ENCODE peak calls at places on chromosome 15, in ten cellular contexts. W, L, C, K, O, U, S, H, Y and I are unnamed samples. For H3K4me1, the result is how much of the 10 kb centered on the place peaks cover.

GRCh38 chr15:101386967-101387366 is 91.9 kb upstream of the SNRPA1 start:
- DNase-seq in H (no peak), L (no peak), U (no peak), W (no peak), O (no peak), S (no peak), C (no peak), Y (no peak), K (no peak), I (no peak)

GRCh38 chr15:62896969-62897486 is 145.5 kb upstream of the TPM1 start:
- DNase-seq in U (no peak), W (peak), C (peak), K (peak), S (peak), O (peak), L (peak), H (peak), Y (no peak), I (peak)

GRCh38 chr15:66705277-66705927 is 3.4 kb downstream of the SMAD6 start:
- DNase-seq in U (no peak), C (no peak), H (no peak), L (no peak), K (no peak), W (no peak), S (no peak), O (no peak), Y (no peak), I (no peak)

GRCh38 chr15:95910643-95911212 is 419.8 kb upstream of the NR2F2 start:
- DNase-seq in O (no peak), S (no peak), Y (peak), L (no peak), H (no peak), U (no peak), W (no peak), C (no peak), K (no peak), I (no peak)

GRCh38 chr15:91970142-91970541 is 116.6 kb downstream of the SLCO3A1 start:
- DNase-seq in K (no peak), W (peak), Y (no peak), S (peak), O (peak), C (no peak), H (no peak), L (peak), U (no peak), I (no peak)

GRCh38 chr15:45618813-45619212 is 16.0 kb upstream of the SQOR start:
- DNase-seq in H (peak), U (no peak), O (no peak), C (no peak), Y (no peak), L (no peak), K (no peak), W (no peak), S (no peak), I (peak)

GRCh38 chr15:62307551-62307950 is 142.5 kb upstream of the C2CD4B start:
- DNase-seq in L (no peak), O (no peak), U (no peak), Y (no peak), S (peak), W (no peak), H (no peak), K (no peak), C (no peak), I (no peak)

GRCh38 chr15:58522865-58523264 is 91.1 kb downstream of the LIPC start:
- DNase-seq in H (no peak), Y (no peak), S (no peak), W (no peak), K (no peak), C (no peak), O (no peak), U (no peak), L (no peak), I (no peak)

GRCh38 chr15:58066042-58066867 is 744 bp upstream of the ALDH1A2 start:
- DNase-seq in C (peak), K (peak), W (peak), Y (no peak), U (peak), L (peak), H (peak), S (peak), O (peak), I (peak)

GRCh38 chr15:80913541-80913940 is 76.1 kb downstream of the MESD start:
- DNase-seq in S (no peak), W (no peak), K (no peak), U (no peak), H (no peak), C (no peak), O (no peak), L (no peak), Y (no peak), I (no peak)

GRCh38 chr15:51299187-51300015 is 39.0 kb downstream of the CYP19A1 start:
- DNase-seq in H (no peak), W (peak), O (no peak), C (no peak), S (no peak), Y (no peak), U (no peak), L (no peak), K (no peak), I (no peak)

GRCh38 chr15:74833376-74834107 is 7.1 kb downstream of the CPLX3 start:
- DNase-seq in U (no peak), S (no peak), O (no peak), C (no peak), K (no peak), L (no peak), W (no peak), H (no peak), Y (no peak), I (peak)

GRCh38 chr15:60551147-60551780 is 72.3 kb upstream of the ICE2 start:
- DNase-seq in W (no peak), H (no peak), K (no peak), Y (no peak), O (no peak), U (no peak), C (no peak), L (no peak), S (no peak), I (no peak)

DNA sequence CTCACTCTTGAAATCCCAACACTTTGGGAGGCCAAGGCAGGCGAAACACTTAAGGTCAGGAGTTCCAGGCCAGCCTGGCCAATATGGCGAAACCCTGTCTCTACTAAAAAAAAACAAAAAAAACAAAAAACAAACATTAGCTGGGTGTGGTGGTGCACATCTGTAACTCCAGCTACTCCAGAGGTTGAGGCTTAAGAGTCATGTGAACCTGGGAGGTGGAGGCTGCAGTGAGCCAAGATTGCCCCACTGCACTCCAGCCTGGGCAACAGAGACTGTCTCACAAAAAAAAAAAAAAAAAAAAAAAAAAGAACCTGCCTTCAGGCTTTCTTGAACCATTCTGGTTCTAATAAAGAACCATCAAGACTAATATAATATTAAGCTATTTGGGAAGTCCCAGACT is 16.5 kb downstream of the ARPP19 start:
- DNase-seq in O (no peak), U (no peak), S (no peak), Y (no peak), W (no peak), L (no peak), K (no peak), C (no peak), H (no peak), I (no peak)
- H3K4me1 ChIP-seq in O (under half), U (under half), S (under half), Y (under half), W (under half), L (under half), K (under half), C (under half), H (under half), I (under half)

DNA sequence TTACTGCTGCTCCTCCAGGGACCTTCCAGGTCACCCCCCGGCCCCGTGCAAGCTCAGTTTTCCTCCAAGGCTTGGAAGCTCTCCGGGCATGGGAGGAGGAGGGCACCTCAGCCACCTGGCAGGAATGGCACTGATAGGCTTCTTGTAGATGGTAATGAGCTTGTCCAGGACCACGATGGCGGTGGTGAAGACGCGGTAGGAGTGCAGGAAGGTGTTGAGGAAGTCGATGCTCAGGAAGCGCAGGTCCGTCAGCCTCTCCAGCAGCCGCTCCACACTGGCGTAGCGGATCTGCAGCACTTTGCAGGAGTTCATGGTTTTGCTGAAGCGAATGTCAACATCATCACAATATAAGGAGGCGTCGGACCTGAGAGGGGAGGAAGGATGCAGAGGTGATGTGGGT is 61.2 kb upstream of the CTSH start:
- DNase-seq in W (no peak), H (no peak), C (no peak), S (no peak), U (no peak), O (no peak), K (no peak), Y (no peak), L (no peak), I (no peak)
- H3K4me1 ChIP-seq in W (under half), H (under half), C (under half), S (under half), U (under half), O (under half), K (under half), Y (under half), L (under half), I (under half)

GRCh38 chr15:67836955-67837354 is 2.9 kb downstream of the RNU6-1 start:
- DNase-seq in H (no peak), C (no peak), L (no peak), O (no peak), S (no peak), Y (no peak), K (no peak), W (no peak), U (no peak), I (no peak)
- H3K4me1 ChIP-seq in H (under half), C (under half), L (under half), O (under half), S (under half), Y (under half), K (under half), W (half or more), U (under half), I (under half)

GRCh38 chr15:89111352-89111751 is 23.1 kb downstream of the ABHD2 start:
- DNase-seq in L (no peak), W (no peak), U (no peak), C (no peak), O (no peak), Y (no peak), H (no peak), S (no peak), K (no peak), I (no peak)

GRCh38 chr15:89113263-89113662 is 25.0 kb downstream of the ABHD2 start:
- DNase-seq in C (no peak), L (no peak), W (no peak), H (no peak), O (no peak), Y (no peak), K (no peak), S (no peak), U (no peak), I (no peak)

GRCh38 chr15:89110060-89110459 is 21.8 kb downstream of the ABHD2 start:
- DNase-seq in L (no peak), S (no peak), O (no peak), U (no peak), H (no peak), W (no peak), Y (no peak), K (no peak), C (no peak), I (no peak)

GRCh38 chr15:89112341-89112971 is 24.2 kb downstream of the ABHD2 start:
- DNase-seq in U (no peak), H (no peak), Y (no peak), O (peak), C (no peak), K (peak), W (peak), L (peak), S (peak), I (no peak)

GRCh38 chr15:89111961-89112340 is 23.7 kb downstream of the ABHD2 start:
- DNase-seq in U (no peak), L (no peak), H (no peak), O (peak), S (no peak), C (no peak), W (no peak), Y (no peak), K (no peak), I (no peak)
- H3K4me1 ChIP-seq in U (under half), L (under half), H (half or more), O (under half), S (under half), C (half or more), W (under half), Y (under half), K (half or more), I (under half)

DNA sequence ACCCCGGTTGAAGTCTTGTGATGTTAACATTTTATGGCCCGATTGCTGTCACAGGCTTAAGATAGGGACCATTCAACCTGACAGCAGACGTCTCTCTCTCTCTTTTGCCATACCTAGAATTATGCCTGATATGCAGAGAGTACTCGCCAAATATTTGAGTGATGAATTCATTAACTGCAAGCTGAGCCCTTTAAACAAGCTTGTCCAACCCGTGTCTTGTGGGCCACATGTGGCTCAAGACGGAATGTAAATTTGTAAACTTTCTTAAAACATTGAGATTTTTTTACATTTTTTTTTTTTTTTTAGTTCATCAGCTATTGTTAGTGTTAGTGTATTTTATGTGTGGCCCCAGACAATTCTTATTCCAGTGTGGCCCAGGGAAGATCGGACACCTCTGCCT is 217.3 kb downstream of the THSD4 start:
- DNase-seq in H (no peak), W (no peak), K (no peak), Y (no peak), U (no peak), C (no peak), L (peak), S (no peak), O (no peak), I (no peak)
- H3K4me1 ChIP-seq in H (under half), W (under half), K (under half), Y (under half), U (under half), C (under half), L (under half), S (under half), O (under half), I (under half)

DNA sequence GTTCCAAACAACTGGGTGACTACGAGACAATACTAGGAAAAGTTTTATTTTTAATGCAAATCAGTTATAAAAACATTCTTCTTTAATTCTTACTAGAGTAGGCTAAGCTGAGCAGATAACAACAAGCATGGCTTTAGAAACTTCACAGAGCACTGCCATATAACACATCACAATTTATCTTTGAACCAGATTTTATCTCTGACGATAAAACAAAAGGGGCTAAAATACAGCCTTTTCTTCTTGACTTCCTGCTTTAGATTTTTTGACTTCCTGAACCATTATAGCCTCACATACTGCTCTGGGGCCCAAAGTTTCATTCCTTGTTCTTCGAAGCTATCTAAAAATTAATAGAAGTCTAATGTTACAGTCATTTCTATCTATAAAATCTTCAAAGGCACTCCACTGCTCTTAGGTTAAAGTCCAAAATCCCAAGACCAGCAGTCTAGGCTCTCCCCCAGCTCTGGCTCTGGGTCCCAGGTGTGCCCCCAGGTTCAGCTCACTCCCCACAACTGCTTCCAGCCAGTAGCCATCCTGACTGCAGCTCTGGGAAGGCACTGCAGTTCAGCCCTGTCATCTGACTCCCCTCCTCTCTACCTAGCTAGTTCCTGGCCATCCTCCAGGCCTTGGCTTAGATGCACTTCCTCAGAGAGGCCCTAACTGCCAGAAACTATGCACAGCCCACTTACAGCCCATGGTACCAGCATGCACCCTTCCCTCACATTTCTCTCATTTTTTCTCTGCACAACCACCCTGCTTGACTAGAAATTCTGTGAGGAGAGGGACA is 25.7 kb downstream of the TBC1D2B start:
- DNase-seq in U (no peak), L (no peak), S (no peak), Y (no peak), K (peak), C (no peak), O (no peak), H (no peak), W (peak), I (peak)
- H3K4me1 ChIP-seq in U (half or more), L (under half), S (half or more), Y (under half), K (under half), C (under half), O (under half), H (half or more), W (half or more), I (under half)

DNA sequence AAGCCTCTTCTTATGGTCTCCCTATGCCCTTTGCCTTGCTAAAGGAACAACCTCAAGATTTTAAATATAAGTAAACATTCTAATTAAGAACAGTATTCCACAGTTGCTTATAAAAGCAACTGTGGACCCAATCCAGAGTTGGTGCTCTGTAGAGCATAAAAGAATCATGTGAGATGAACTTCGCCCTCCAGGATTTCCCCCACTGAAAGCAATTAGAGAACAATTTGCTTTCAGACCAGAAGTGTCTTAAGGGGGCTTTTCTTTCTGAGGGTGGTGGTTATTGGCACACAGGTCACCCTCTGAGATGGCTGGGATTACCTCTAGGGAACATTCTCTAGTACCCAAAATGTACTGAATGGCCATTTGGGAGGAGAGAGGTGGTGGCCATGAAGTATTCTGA is 10.6 kb downstream of the ZNF592 start:
- DNase-seq in L (no peak), O (no peak), W (no peak), H (no peak), S (no peak), C (no peak), K (no peak), Y (no peak), U (no peak), I (no peak)
- H3K4me1 ChIP-seq in L (under half), O (under half), W (half or more), H (under half), S (under half), C (half or more), K (under half), Y (under half), U (half or more), I (under half)

DNA sequence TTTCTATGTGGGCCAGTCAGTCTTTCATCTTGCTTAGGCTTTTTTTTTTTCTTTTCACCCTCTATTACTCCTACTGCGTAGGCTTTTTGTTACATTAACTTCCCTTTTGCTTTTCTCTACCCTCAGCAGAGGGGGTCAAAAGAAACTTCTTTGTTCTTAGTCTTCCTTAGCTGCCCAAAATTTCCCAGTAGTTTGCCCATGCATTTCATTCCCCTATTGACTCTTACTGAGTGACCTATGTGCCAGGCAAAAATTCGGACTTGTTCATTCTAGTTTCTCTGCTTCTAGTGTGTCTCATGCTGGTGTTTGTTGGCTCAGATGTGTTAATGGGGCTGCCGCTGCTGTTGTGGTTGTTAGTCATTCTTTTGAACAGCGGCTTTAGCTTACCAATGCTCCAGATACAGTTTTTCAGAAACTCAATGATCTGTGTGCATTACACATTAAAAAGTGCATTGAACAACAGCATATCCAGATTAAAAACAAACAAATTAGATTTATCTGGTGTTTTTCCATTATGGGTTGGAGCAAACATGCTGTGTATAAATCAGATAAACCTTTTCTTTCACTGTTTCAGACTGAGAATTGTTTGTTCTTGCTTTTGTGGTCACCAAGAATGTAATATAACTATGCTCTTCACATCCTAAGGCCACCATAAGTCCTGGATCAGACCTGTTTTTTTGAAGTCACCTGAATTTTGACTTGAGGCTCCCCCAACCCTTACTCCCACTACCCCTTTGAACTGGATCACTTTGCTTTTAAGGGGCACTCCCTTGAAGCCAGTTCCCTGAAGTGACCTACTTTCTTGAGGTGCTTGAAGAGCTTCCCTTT is 43.1 kb downstream of the PDE8A start:
- DNase-seq in H (no peak), W (no peak), K (no peak), O (no peak), S (peak), L (peak), C (peak), U (no peak), Y (no peak), I (no peak)
- H3K4me1 ChIP-seq in H (under half), W (under half), K (under half), O (under half), S (under half), L (under half), C (half or more), U (under half), Y (under half), I (under half)